ENCODE peak calls at places on chromosomes 5 and 9, in six cellular contexts. V is H1; P is colonic mucosa; T is fibroblast of lung; U is CD8-positive, alpha-beta T cell; O is Panc1. Y is an unnamed sample. For H3K36me3, the result is how much of the 10 kb centered on the place peaks cover.

GRCh38 chr5:116771466-116772151 is 197.0 kb upstream of the SEMA6A start:
- DNase-seq in O (no peak), T (no peak), U (no peak), V (no peak), P (no peak), Y (no peak)

GRCh38 chr9:71819115-71819739 is 50.9 kb upstream of the CEMIP2 start:
- DNase-seq in P (peak), V (no peak), O (no peak), U (peak), T (peak), Y (no peak)

GRCh38 chr9:131609116-131609830 is 64.0 kb downstream of the PRRT1B start:
- DNase-seq in U (no peak), P (no peak), O (no peak), V (no peak), T (peak), Y (no peak)

GRCh38 chr9:32581512-32582143 is 8.7 kb upstream of the NDUFB6 start:
- DNase-seq in T (peak), V (no peak), P (peak), U (no peak), O (no peak), Y (peak)

GRCh38 chr5:126044111-126044668 is 379.0 kb upstream of the GRAMD2B start:
- DNase-seq in V (no peak), O (peak), T (peak), U (no peak), P (no peak), Y (peak)

GRCh38 chr5:137602721-137603273 is 103.7 kb upstream of the SPOCK1 start:
- DNase-seq in O (no peak), V (no peak), U (no peak), T (no peak), P (no peak), Y (no peak)

GRCh38 chr9:96117398-96118060 is 184.4 kb downstream of the HSD17B3 start:
- DNase-seq in P (no peak), O (no peak), V (no peak), T (no peak), U (no peak), Y (no peak)

GRCh38 chr9:95413793-95414192 is 96.3 kb upstream of the FANCC start:
- DNase-seq in U (no peak), T (no peak), O (no peak), V (no peak), P (no peak), Y (no peak)

GRCh38 chr5:122078116-122078865 is at the start of gene LOX:
- DNase-seq in T (peak), P (peak), O (no peak), V (no peak), U (no peak), Y (no peak)

GRCh38 chr9:14207352-14207995 is 106.5 kb downstream of the NFIB start:
- DNase-seq in U (no peak), V (no peak), T (no peak), O (no peak), P (no peak), Y (no peak)

GRCh38 chr9:14198544-14199510 is 115.1 kb downstream of the NFIB start:
- DNase-seq in U (no peak), P (peak), T (peak), O (no peak), V (no peak), Y (no peak)

GRCh38 chr9:14205463-14205862 is 108.5 kb downstream of the NFIB start:
- DNase-seq in V (no peak), T (peak), P (no peak), U (no peak), O (no peak), Y (no peak)

GRCh38 chr9:14198049-14198448 is 115.9 kb downstream of the NFIB start:
- DNase-seq in U (no peak), P (no peak), O (no peak), V (no peak), T (peak), Y (no peak)

DNA sequence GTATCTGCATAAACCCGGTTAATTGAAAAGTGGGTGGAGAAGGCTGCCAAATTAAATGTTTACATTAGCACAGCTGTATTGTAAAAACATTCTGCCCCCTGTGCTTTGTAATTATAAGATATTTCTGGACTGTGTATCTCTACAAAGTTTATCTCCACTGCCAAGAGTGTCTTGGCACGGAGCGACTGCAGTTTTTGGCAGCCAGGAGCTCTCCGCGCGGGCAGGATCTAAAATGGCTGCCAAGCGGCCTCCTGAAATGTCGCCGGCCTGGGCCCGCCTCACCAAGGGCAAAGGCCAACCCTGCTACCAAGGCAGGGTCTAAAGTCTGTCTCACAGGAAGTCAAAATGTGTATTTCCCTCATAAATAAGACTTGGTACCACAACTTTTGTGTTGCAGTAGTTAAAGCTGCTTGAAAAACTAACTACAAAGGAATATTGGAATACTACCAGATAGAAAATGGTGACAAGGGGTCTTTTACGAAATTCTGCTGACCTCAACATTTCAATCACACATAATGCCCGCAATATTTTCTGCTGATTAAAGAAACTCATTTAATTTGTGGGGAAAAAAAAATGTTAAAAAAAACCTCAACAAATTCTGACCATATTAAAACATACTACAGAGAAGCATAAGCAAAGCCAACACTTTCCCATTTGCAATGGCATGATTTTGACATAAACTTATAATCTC is 110.4 kb downstream of the NFIB start:
- DNase-seq in V (no peak), O (no peak), P (peak), U (no peak), T (peak), Y (no peak)
- H3K4me3 ChIP-seq in V (no peak), O (no peak), P (no peak), U (no peak), T (no peak), Y (no peak)

GRCh38 chr5:138922494-138922893 is 47.4 kb upstream of the LRRTM2 start:
- DNase-seq in O (no peak), V (no peak), U (no peak), T (no peak), P (no peak), Y (no peak)
- TF ChIP-seq CTCF in O (no peak), V (no peak), U (no peak), T (no peak), P (no peak), Y (no peak)

GRCh38 chr5:75463726-75464125 is 47.7 kb downstream of the CERT1 start:
- DNase-seq in V (no peak), P (no peak), O (no peak), T (no peak), U (no peak), Y (peak)
- H3K36me3 ChIP-seq in V (under half), P (under half), O (under half), T (under half), U (under half), Y (under half)

GRCh38 chr9:125822902-125823301 is 75.7 kb downstream of the PBX3 start:
- DNase-seq in O (no peak), U (no peak), V (no peak), T (no peak), P (no peak), Y (no peak)

GRCh38 chr9:125820100-125820804 is 73.1 kb downstream of the PBX3 start:
- DNase-seq in O (no peak), T (peak), V (no peak), P (no peak), U (no peak), Y (no peak)

GRCh38 chr9:125825762-125826161 is 78.6 kb downstream of the PBX3 start:
- DNase-seq in P (no peak), O (no peak), T (no peak), V (no peak), U (no peak), Y (no peak)

GRCh38 chr9:125822160-125822559 is 75.0 kb downstream of the PBX3 start:
- DNase-seq in V (no peak), U (no peak), O (no peak), P (no peak), T (peak), Y (no peak)

DNA sequence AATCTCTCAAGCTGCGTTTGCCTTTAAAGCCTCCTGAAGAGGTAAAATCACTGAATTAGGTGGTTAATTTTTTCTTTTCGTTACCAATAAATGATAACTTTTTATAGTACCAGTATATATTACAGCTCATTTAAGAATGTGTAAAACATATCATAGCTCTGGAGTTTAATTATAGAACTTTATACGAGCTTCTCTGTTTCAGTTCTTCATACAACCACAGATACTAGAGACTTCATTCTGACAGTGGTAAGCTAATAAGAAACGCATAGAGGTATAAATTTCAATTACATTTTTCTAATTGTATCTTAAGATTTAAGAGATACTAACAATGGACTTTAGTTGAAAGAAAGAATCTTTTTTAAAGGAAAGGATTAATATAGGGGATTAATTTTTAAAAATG is 73.9 kb downstream of the PBX3 start:
- DNase-seq in T (no peak), P (no peak), V (no peak), O (no peak), U (no peak), Y (no peak)
- H3K4me3 ChIP-seq in T (peak), P (no peak), V (no peak), O (no peak), U (no peak), Y (no peak)

DNA sequence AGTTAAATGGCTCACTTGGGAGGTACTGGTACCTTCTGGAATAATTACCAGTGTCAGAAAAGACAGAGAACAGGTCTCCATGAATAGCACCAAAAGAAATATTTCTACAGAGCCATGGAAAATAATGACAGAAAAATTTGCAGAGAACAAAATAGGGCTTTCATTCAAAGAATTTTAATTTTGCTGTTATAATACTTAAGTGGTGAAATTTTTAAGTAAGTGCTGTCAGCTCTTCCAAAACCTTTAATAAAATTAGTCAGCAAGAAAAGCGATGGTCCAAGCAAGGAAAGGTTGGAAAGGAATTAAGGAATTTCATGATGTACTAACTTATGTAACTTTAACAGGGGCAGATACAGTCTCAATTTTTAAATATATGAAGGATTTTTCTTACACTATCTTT is 359.2 kb downstream of the NR2F1-AS1 start:
- DNase-seq in T (no peak), P (no peak), O (no peak), V (no peak), U (no peak), Y (no peak)
- TF ChIP-seq CTCF in T (no peak), P (no peak), O (no peak), V (no peak), U (no peak), Y (no peak)

GRCh38 chr9:79707589-79707988 is 135.8 kb downstream of the TLE4 start:
- DNase-seq in O (no peak), P (no peak), T (no peak), U (no peak), V (no peak), Y (no peak)
- H3K36me3 ChIP-seq in O (under half), P (under half), T (under half), U (under half), V (under half), Y (under half)

DNA sequence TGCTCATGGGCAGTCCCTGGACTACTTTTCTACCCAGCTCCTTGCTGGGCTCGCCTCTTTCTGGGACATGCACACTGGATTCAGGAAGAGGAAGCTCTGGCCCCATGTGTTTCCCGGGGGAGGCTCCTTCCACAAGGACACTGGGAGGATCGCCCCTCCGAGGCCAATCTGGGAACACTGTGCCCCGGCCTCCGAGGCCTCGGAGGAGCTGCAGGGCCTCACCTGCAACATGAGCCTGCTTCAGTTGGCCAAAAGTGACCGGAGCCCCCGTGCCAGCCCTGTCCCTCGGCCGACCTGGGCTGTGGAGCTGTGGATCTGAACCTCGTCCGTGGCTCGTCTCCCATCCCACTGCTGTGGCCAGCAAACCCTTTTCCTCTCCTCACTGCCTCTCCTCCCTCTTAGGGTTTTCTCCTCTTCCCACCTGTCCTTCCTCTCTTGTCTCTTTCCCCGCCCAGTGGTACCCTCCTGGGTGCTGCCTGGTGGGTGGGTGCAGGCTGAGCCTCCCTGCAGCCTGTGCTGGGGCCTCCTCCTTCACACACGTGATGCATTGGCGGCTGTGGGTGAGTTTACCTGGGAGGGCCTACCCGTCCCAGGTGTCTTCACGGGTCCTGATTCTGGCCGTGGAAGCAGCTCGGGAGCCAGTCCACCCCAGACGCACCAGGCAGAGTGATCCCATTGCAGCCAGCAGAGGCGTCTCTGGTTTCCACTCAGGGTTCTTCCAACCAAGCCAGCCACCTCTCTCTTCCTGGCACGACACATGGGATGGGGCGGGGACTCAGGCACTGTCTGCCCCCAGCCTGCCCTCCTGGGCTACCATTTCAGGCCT is 241.8 kb downstream of the CACNA1B start:
- DNase-seq in T (no peak), P (no peak), O (no peak), U (no peak), V (no peak), Y (no peak)
- H3K4me3 ChIP-seq in T (no peak), P (no peak), O (no peak), U (no peak), V (no peak), Y (no peak)